ENCODE peak calls at places on chromosomes 7 and 10, in eight cellular contexts. B, F, T, Z, Y, X, G and J are unnamed samples.

GRCh38 chr7:3482147-3482921 is 181.3 kb downstream of the SDK1 start:
- DNase-seq in B (no peak), F (peak), T (no peak), Z (peak), Y (no peak), X (no peak), G (peak), J (peak)

GRCh38 chr7:155198901-155199845 is 98.5 kb upstream of the INSIG1 start:
- DNase-seq in B (no peak), F (peak), T (peak), Z (no peak), Y (no peak), X (no peak), G (no peak), J (no peak)

GRCh38 chr7:87875151-87876039 is 765 bp downstream of the SLC25A40 start:
- DNase-seq in B (peak), F (no peak), T (no peak), Z (no peak), Y (no peak), X (peak), G (peak), J (peak)

GRCh38 chr7:42480304-42480665 is 243.3 kb upstream of the GLI3 start:
- DNase-seq in B (no peak), F (no peak), T (no peak), Z (no peak), Y (no peak), X (no peak), G (no peak), J (no peak)

GRCh38 chr7:29457565-29457971 is 106.1 kb upstream of the PRR15 start:
- DNase-seq in B (no peak), F (no peak), T (peak), Z (no peak), Y (peak), X (no peak), G (no peak), J (no peak)

GRCh38 chr7:50868426-50869100 is 85.9 kb upstream of the GRB10 start:
- DNase-seq in B (no peak), F (no peak), T (no peak), Z (no peak), Y (peak), X (no peak), G (peak), J (no peak)

GRCh38 chr7:36949711-36950600 is 225.7 kb upstream of the AOAH start:
- DNase-seq in B (no peak), F (no peak), T (no peak), Z (no peak), Y (no peak), X (no peak), G (peak), J (no peak)

GRCh38 chr10:101007915-101008822 is 8.6 kb downstream of the LZTS2 start:
- DNase-seq in B (no peak), F (no peak), T (no peak), Z (no peak), Y (no peak), X (no peak), G (no peak), J (no peak)

GRCh38 chr10:127937069-127937468 is 30.2 kb downstream of the PTPRE start:
- DNase-seq in B (no peak), F (no peak), T (no peak), Z (no peak), Y (no peak), X (no peak), G (peak), J (peak)

GRCh38 chr10:79059859-79060379 is 8.8 kb upstream of the ZMIZ1 start:
- DNase-seq in B (peak), F (no peak), T (no peak), Z (no peak), Y (no peak), X (peak), G (no peak), J (no peak)

GRCh38 chr10:125096371-125096770 is 64.0 kb downstream of the CTBP2 start:
- DNase-seq in B (no peak), F (no peak), T (no peak), Z (no peak), Y (no peak), X (no peak), G (no peak), J (peak)

GRCh38 chr7:5426226-5426475 is 2.5 kb upstream of the TNRC18 start:
- DNase-seq in B (no peak), F (no peak), T (no peak), Z (peak), Y (no peak), X (no peak), G (peak), J (no peak)